ENCODE peak calls at places on chromosomes 11 and 22, in five cellular contexts. J is activated T-cell treated with anti-CD3 and anti-CD28 coated beads for 1 hour; G is Jurkat, Clone E6-1; P is transverse colon; F is H54. B is an unnamed sample.

GRCh38 chr11:18737642-18738041 is 11.7 kb upstream of the IGSF22 start:
- DNase-seq in F (no peak), G (no peak), P (no peak), J (no peak), B (no peak)

GRCh38 chr11:65211293-65212105 is 29.8 kb downstream of the CAPN1 start:
- DNase-seq in G (no peak), F (no peak), J (no peak), P (no peak), B (no peak)

GRCh38 chr22:25626146-25626992 is 61.9 kb downstream of the GRK3 start:
- DNase-seq in F (no peak), P (no peak), G (peak), J (no peak), B (no peak)

GRCh38 chr11:32960553-32961164 is 55.0 kb upstream of the DEPDC7 start:
- DNase-seq in P (no peak), J (no peak), G (peak), F (no peak), B (no peak)

GRCh38 chr11:72631806-72632731 is 42.2 kb downstream of the PDE2A start:
- DNase-seq in J (no peak), F (peak), P (no peak), G (no peak), B (no peak)

GRCh38 chr11:130675456-130675855 is 227.0 kb downstream of the ADAMTS15 start:
- DNase-seq in G (no peak), J (no peak), P (peak), F (no peak), B (no peak)

GRCh38 chr22:27972732-27973698 is 54.0 kb upstream of the PITPNB start:
- DNase-seq in J (no peak), G (no peak), F (no peak), P (no peak), B (peak)

GRCh38 chr22:33921576-33922181 is 1.4 kb upstream of the LARGE1 start:
- DNase-seq in G (no peak), J (no peak), P (peak), F (peak), B (peak)

GRCh38 chr22:44003016-44003775 is 20.9 kb upstream of the PARVB start:
- DNase-seq in P (no peak), F (no peak), G (no peak), J (no peak), B (no peak)

GRCh38 chr11:26947379-26947844 is 46.5 kb upstream of the FIBIN start:
- DNase-seq in J (no peak), F (no peak), G (no peak), P (peak), B (peak)

GRCh38 chr11:110776091-110776490 is 63.9 kb upstream of the ARHGAP20 start:
- DNase-seq in F (no peak), G (no peak), J (no peak), P (no peak), B (no peak)

GRCh38 chr11:117610045-117610444 is 187.0 kb downstream of the DSCAML1 start:
- DNase-seq in F (peak), P (no peak), J (no peak), G (no peak), B (no peak)

GRCh38 chr11:19101803-19102520 is 15.0 kb upstream of the ZDHHC13 start:
- DNase-seq in G (no peak), J (no peak), F (no peak), P (no peak), B (peak)

GRCh38 chr11:67638535-67639437 is 777 bp downstream of the TBX10 start:
- DNase-seq in F (no peak), J (no peak), P (no peak), G (no peak), B (no peak)

GRCh38 chr11:131885371-131885770 is 515.0 kb downstream of the NTM start:
- DNase-seq in G (no peak), J (no peak), F (no peak), P (no peak), B (no peak)

GRCh38 chr11:87176044-87176443 is 138.3 kb downstream of the TMEM135 start:
- DNase-seq in P (no peak), J (no peak), F (no peak), G (no peak), B (no peak)

GRCh38 chr22:49574205-49574604 is 253.5 kb downstream of the BRD1 start:
- DNase-seq in J (no peak), G (no peak), F (no peak), P (peak), B (no peak)

GRCh38 chr22:45844949-45845613 is 131.9 kb downstream of the WNT7B start:
- DNase-seq in P (no peak), G (no peak), F (no peak), J (no peak), B (no peak)

GRCh38 chr11:1499261-1499890 is 12.8 kb upstream of the MOB2 start:
- DNase-seq in P (no peak), G (no peak), F (no peak), J (no peak), B (no peak)

GRCh38 chr11:5618807-5619206 is 6.0 kb upstream of the TRIM34 start:
- DNase-seq in J (no peak), P (no peak), F (peak), G (no peak), B (no peak)

B was measured in colonic mucosa.